ENCODE peak calls at places on chromosomes 11 and 22, in ten cellular contexts. One of them, this sample, is unnamed.

GRCh38 chr22:24165673-24166072 is 15.6 kb upstream of the SUSD2 start:
- DNase-seq in NCI-H460: no peak
- DNase-seq in activated gamma-delta T cell treated with Interleukin-2 at 50 U/mL for 16 hours: no peak
- DNase-seq in stimulated activated CD8-positive, alpha-beta memory T cell treated with anti-CD3 and anti-CD28 coated beads, Interleukin-7, amount 100 ng/mL, for 48 hours: no peak
- DNase-seq in KBM-7: no peak
- DNase-seq in BE2C: no peak
- DNase-seq in T-helper 9 cell: no peak
- DNase-seq in HT1080: peak; percentile 34
- DNase-seq in IMR-90: peak; percentile 53
- DNase-seq in fibroblast of lung: peak; percentile 21
- DNase-seq in this sample: no peak

GRCh38 chr11:83063073-83063754 is 8.5 kb downstream of the RAB30 start:
- DNase-seq in HT1080: peak; percentile 29
- DNase-seq in IMR-90: peak; percentile 33
- DNase-seq in BE2C: no peak
- DNase-seq in T-helper 9 cell: no peak
- DNase-seq in KBM-7: peak; percentile 38
- DNase-seq in fibroblast of lung: no peak
- DNase-seq in NCI-H460: no peak
- DNase-seq in activated gamma-delta T cell treated with Interleukin-2 at 50 U/mL for 16 hours: no peak
- DNase-seq in stimulated activated CD8-positive, alpha-beta memory T cell treated with anti-CD3 and anti-CD28 coated beads, Interleukin-7, amount 100 ng/mL, for 48 hours: no peak
- DNase-seq in this sample: no peak

GRCh38 chr22:38631724-38632123 is 24.5 kb downstream of the FAM227A start:
- DNase-seq in T-helper 9 cell: no peak
- DNase-seq in activated gamma-delta T cell treated with Interleukin-2 at 50 U/mL for 16 hours: no peak
- DNase-seq in fibroblast of lung: no peak
- DNase-seq in IMR-90: no peak
- DNase-seq in BE2C: no peak
- DNase-seq in NCI-H460: no peak
- DNase-seq in KBM-7: peak; percentile 71
- DNase-seq in HT1080: no peak
- DNase-seq in stimulated activated CD8-positive, alpha-beta memory T cell treated with anti-CD3 and anti-CD28 coated beads, Interleukin-7, amount 100 ng/mL, for 48 hours: no peak
- DNase-seq in this sample: no peak

GRCh38 chr11:117212697-117213355 is 13.7 kb downstream of the TAGLN start:
- DNase-seq in fibroblast of lung: no peak
- DNase-seq in KBM-7: no peak
- DNase-seq in HT1080: no peak
- DNase-seq in IMR-90: no peak
- DNase-seq in stimulated activated CD8-positive, alpha-beta memory T cell treated with anti-CD3 and anti-CD28 coated beads, Interleukin-7, amount 100 ng/mL, for 48 hours: no peak
- DNase-seq in T-helper 9 cell: no peak
- DNase-seq in NCI-H460: no peak
- DNase-seq in BE2C: no peak
- DNase-seq in activated gamma-delta T cell treated with Interleukin-2 at 50 U/mL for 16 hours: no peak
- DNase-seq in this sample: no peak

GRCh38 chr11:97506360-97506759 is 1116.5 kb downstream of the JRKL start:
- DNase-seq in HT1080: no peak
- DNase-seq in stimulated activated CD8-positive, alpha-beta memory T cell treated with anti-CD3 and anti-CD28 coated beads, Interleukin-7, amount 100 ng/mL, for 48 hours: no peak
- DNase-seq in BE2C: no peak
- DNase-seq in KBM-7: no peak
- DNase-seq in T-helper 9 cell: no peak
- DNase-seq in NCI-H460: no peak
- DNase-seq in IMR-90: no peak
- DNase-seq in fibroblast of lung: no peak
- DNase-seq in activated gamma-delta T cell treated with Interleukin-2 at 50 U/mL for 16 hours: no peak
- DNase-seq in this sample: no peak

GRCh38 chr11:30328676-30329075 is 5.8 kb downstream of the ARL14EP start:
- DNase-seq in activated gamma-delta T cell treated with Interleukin-2 at 50 U/mL for 16 hours: no peak
- DNase-seq in fibroblast of lung: no peak
- DNase-seq in KBM-7: no peak
- DNase-seq in HT1080: no peak
- DNase-seq in T-helper 9 cell: no peak
- DNase-seq in stimulated activated CD8-positive, alpha-beta memory T cell treated with anti-CD3 and anti-CD28 coated beads, Interleukin-7, amount 100 ng/mL, for 48 hours: no peak
- DNase-seq in BE2C: no peak
- DNase-seq in NCI-H460: no peak
- DNase-seq in IMR-90: peak; percentile 31
- DNase-seq in this sample: no peak

GRCh38 chr11:1211838-1212237 is 11.0 kb upstream of the MUC5B start:
- DNase-seq in IMR-90: no peak
- DNase-seq in NCI-H460: no peak
- DNase-seq in KBM-7: no peak
- DNase-seq in BE2C: no peak
- DNase-seq in stimulated activated CD8-positive, alpha-beta memory T cell treated with anti-CD3 and anti-CD28 coated beads, Interleukin-7, amount 100 ng/mL, for 48 hours: no peak
- DNase-seq in activated gamma-delta T cell treated with Interleukin-2 at 50 U/mL for 16 hours: no peak
- DNase-seq in fibroblast of lung: no peak
- DNase-seq in HT1080: no peak
- DNase-seq in T-helper 9 cell: no peak
- DNase-seq in this sample: no peak

GRCh38 chr22:35842954-35843353 is 125.3 kb downstream of the APOL5 start:
- DNase-seq in fibroblast of lung: peak; percentile 54
- DNase-seq in stimulated activated CD8-positive, alpha-beta memory T cell treated with anti-CD3 and anti-CD28 coated beads, Interleukin-7, amount 100 ng/mL, for 48 hours: no peak
- DNase-seq in T-helper 9 cell: no peak
- DNase-seq in KBM-7: peak; percentile 58
- DNase-seq in HT1080: peak; percentile 71
- DNase-seq in BE2C: peak; percentile 68
- DNase-seq in IMR-90: peak; percentile 36
- DNase-seq in NCI-H460: peak; percentile 63
- DNase-seq in activated gamma-delta T cell treated with Interleukin-2 at 50 U/mL for 16 hours: no peak
- DNase-seq in this sample: no peak

GRCh38 chr22:19825016-19825339 is 29.7 kb downstream of the GNB1L start:
- DNase-seq in IMR-90: no peak
- DNase-seq in fibroblast of lung: no peak
- DNase-seq in stimulated activated CD8-positive, alpha-beta memory T cell treated with anti-CD3 and anti-CD28 coated beads, Interleukin-7, amount 100 ng/mL, for 48 hours: no peak
- DNase-seq in T-helper 9 cell: no peak
- DNase-seq in NCI-H460: no peak
- DNase-seq in BE2C: no peak
- DNase-seq in activated gamma-delta T cell treated with Interleukin-2 at 50 U/mL for 16 hours: no peak
- DNase-seq in HT1080: no peak
- DNase-seq in KBM-7: no peak
- DNase-seq in this sample: no peak

GRCh38 chr11:76279038-76279437 is 72.7 kb upstream of the WNT11 start:
- DNase-seq in HT1080: no peak
- DNase-seq in IMR-90: no peak
- DNase-seq in KBM-7: no peak
- DNase-seq in BE2C: no peak
- DNase-seq in fibroblast of lung: no peak
- DNase-seq in stimulated activated CD8-positive, alpha-beta memory T cell treated with anti-CD3 and anti-CD28 coated beads, Interleukin-7, amount 100 ng/mL, for 48 hours: no peak
- DNase-seq in T-helper 9 cell: no peak
- DNase-seq in activated gamma-delta T cell treated with Interleukin-2 at 50 U/mL for 16 hours: no peak
- DNase-seq in NCI-H460: no peak
- DNase-seq in this sample: no peak

GRCh38 chr11:31761636-31762035 is 49.5 kb downstream of the PAX6 start:
- DNase-seq in BE2C: no peak
- DNase-seq in IMR-90: no peak
- DNase-seq in activated gamma-delta T cell treated with Interleukin-2 at 50 U/mL for 16 hours: no peak
- DNase-seq in HT1080: no peak
- DNase-seq in NCI-H460: no peak
- DNase-seq in fibroblast of lung: no peak
- DNase-seq in T-helper 9 cell: no peak
- DNase-seq in KBM-7: no peak
- DNase-seq in stimulated activated CD8-positive, alpha-beta memory T cell treated with anti-CD3 and anti-CD28 coated beads, Interleukin-7, amount 100 ng/mL, for 48 hours: no peak
- DNase-seq in this sample: no peak

GRCh38 chr11:36774603-36775002 is 176.6 kb upstream of the RAG2 start:
- DNase-seq in stimulated activated CD8-positive, alpha-beta memory T cell treated with anti-CD3 and anti-CD28 coated beads, Interleukin-7, amount 100 ng/mL, for 48 hours: no peak
- DNase-seq in IMR-90: peak; percentile 17
- DNase-seq in NCI-H460: no peak
- DNase-seq in fibroblast of lung: peak; percentile 45
- DNase-seq in HT1080: peak; percentile 72
- DNase-seq in activated gamma-delta T cell treated with Interleukin-2 at 50 U/mL for 16 hours: no peak
- DNase-seq in KBM-7: no peak
- DNase-seq in T-helper 9 cell: no peak
- DNase-seq in BE2C: no peak
- DNase-seq in this sample: no peak

GRCh38 chr22:41848468-41848867 is 15.6 kb downstream of the SREBF2 start:
- DNase-seq in KBM-7: peak; percentile 63
- DNase-seq in fibroblast of lung: peak; percentile 61
- DNase-seq in HT1080: no peak
- DNase-seq in activated gamma-delta T cell treated with Interleukin-2 at 50 U/mL for 16 hours: no peak
- DNase-seq in BE2C: no peak
- DNase-seq in T-helper 9 cell: no peak
- DNase-seq in IMR-90: no peak
- DNase-seq in stimulated activated CD8-positive, alpha-beta memory T cell treated with anti-CD3 and anti-CD28 coated beads, Interleukin-7, amount 100 ng/mL, for 48 hours: no peak
- DNase-seq in NCI-H460: no peak
- DNase-seq in this sample: no peak

GRCh38 chr11:2263724-2264360 is 6.5 kb downstream of the ASCL2 start:
- DNase-seq in HT1080: no peak
- DNase-seq in NCI-H460: no peak
- DNase-seq in T-helper 9 cell: no peak
- DNase-seq in BE2C: no peak
- DNase-seq in KBM-7: no peak
- DNase-seq in fibroblast of lung: no peak
- DNase-seq in IMR-90: no peak
- DNase-seq in activated gamma-delta T cell treated with Interleukin-2 at 50 U/mL for 16 hours: no peak
- DNase-seq in stimulated activated CD8-positive, alpha-beta memory T cell treated with anti-CD3 and anti-CD28 coated beads, Interleukin-7, amount 100 ng/mL, for 48 hours: no peak
- DNase-seq in this sample: no peak

GRCh38 chr11:77137421-77137820 is 9.4 kb downstream of the MYO7A start:
- DNase-seq in NCI-H460: no peak
- DNase-seq in BE2C: no peak
- DNase-seq in fibroblast of lung: no peak
- DNase-seq in IMR-90: no peak
- DNase-seq in HT1080: no peak
- DNase-seq in stimulated activated CD8-positive, alpha-beta memory T cell treated with anti-CD3 and anti-CD28 coated beads, Interleukin-7, amount 100 ng/mL, for 48 hours: no peak
- DNase-seq in activated gamma-delta T cell treated with Interleukin-2 at 50 U/mL for 16 hours: no peak
- DNase-seq in T-helper 9 cell: no peak
- DNase-seq in KBM-7: no peak
- DNase-seq in this sample: no peak

GRCh38 chr22:23263651-23264555 is 83.6 kb downstream of the BCR start:
- DNase-seq in activated gamma-delta T cell treated with Interleukin-2 at 50 U/mL for 16 hours: peak; percentile 61
- DNase-seq in BE2C: no peak
- DNase-seq in T-helper 9 cell: no peak
- DNase-seq in IMR-90: no peak
- DNase-seq in NCI-H460: no peak
- DNase-seq in HT1080: no peak
- DNase-seq in fibroblast of lung: no peak
- DNase-seq in KBM-7: no peak
- DNase-seq in stimulated activated CD8-positive, alpha-beta memory T cell treated with anti-CD3 and anti-CD28 coated beads, Interleukin-7, amount 100 ng/mL, for 48 hours: peak; percentile 35
- DNase-seq in this sample: no peak

GRCh38 chr11:68551223-68551622 is 90.7 kb downstream of the PPP6R3 start:
- DNase-seq in IMR-90: no peak
- DNase-seq in KBM-7: no peak
- DNase-seq in NCI-H460: no peak
- DNase-seq in fibroblast of lung: no peak
- DNase-seq in stimulated activated CD8-positive, alpha-beta memory T cell treated with anti-CD3 and anti-CD28 coated beads, Interleukin-7, amount 100 ng/mL, for 48 hours: no peak
- DNase-seq in HT1080: no peak
- DNase-seq in T-helper 9 cell: no peak
- DNase-seq in activated gamma-delta T cell treated with Interleukin-2 at 50 U/mL for 16 hours: no peak
- DNase-seq in BE2C: no peak
- DNase-seq in this sample: no peak

GRCh38 chr22:29308148-29308790 is 1.8 kb downstream of the GAS2L1 start:
- DNase-seq in T-helper 9 cell: no peak
- DNase-seq in activated gamma-delta T cell treated with Interleukin-2 at 50 U/mL for 16 hours: no peak
- DNase-seq in fibroblast of lung: no peak
- DNase-seq in IMR-90: no peak
- DNase-seq in KBM-7: no peak
- DNase-seq in HT1080: no peak
- DNase-seq in BE2C: no peak
- DNase-seq in NCI-H460: no peak
- DNase-seq in stimulated activated CD8-positive, alpha-beta memory T cell treated with anti-CD3 and anti-CD28 coated beads, Interleukin-7, amount 100 ng/mL, for 48 hours: no peak
- DNase-seq in this sample: no peak

GRCh38 chr11:119774180-119774763 is 45.3 kb upstream of the NECTIN1 start:
- DNase-seq in stimulated activated CD8-positive, alpha-beta memory T cell treated with anti-CD3 and anti-CD28 coated beads, Interleukin-7, amount 100 ng/mL, for 48 hours: no peak
- DNase-seq in IMR-90: peak; percentile 13
- DNase-seq in NCI-H460: peak; percentile 19
- DNase-seq in T-helper 9 cell: no peak
- DNase-seq in activated gamma-delta T cell treated with Interleukin-2 at 50 U/mL for 16 hours: no peak
- DNase-seq in fibroblast of lung: peak; percentile 25
- DNase-seq in KBM-7: peak; percentile 20
- DNase-seq in HT1080: no peak
- DNase-seq in BE2C: no peak
- DNase-seq in this sample: no peak

GRCh38 chr11:76217653-76218160 is 11.4 kb upstream of the WNT11 start:
- DNase-seq in NCI-H460: no peak
- DNase-seq in IMR-90: no peak
- DNase-seq in T-helper 9 cell: no peak
- DNase-seq in BE2C: no peak
- DNase-seq in HT1080: no peak
- DNase-seq in stimulated activated CD8-positive, alpha-beta memory T cell treated with anti-CD3 and anti-CD28 coated beads, Interleukin-7, amount 100 ng/mL, for 48 hours: no peak
- DNase-seq in activated gamma-delta T cell treated with Interleukin-2 at 50 U/mL for 16 hours: no peak
- DNase-seq in KBM-7: no peak
- DNase-seq in fibroblast of lung: no peak
- DNase-seq in this sample: no peak

GRCh38 chr11:130677486-130678153 is 229.2 kb downstream of the ADAMTS15 start:
- DNase-seq in activated gamma-delta T cell treated with Interleukin-2 at 50 U/mL for 16 hours: no peak
- DNase-seq in stimulated activated CD8-positive, alpha-beta memory T cell treated with anti-CD3 and anti-CD28 coated beads, Interleukin-7, amount 100 ng/mL, for 48 hours: no peak
- DNase-seq in T-helper 9 cell: no peak
- DNase-seq in BE2C: no peak
- DNase-seq in IMR-90: peak; percentile 70
- DNase-seq in fibroblast of lung: peak; percentile 58
- DNase-seq in KBM-7: no peak
- DNase-seq in HT1080: peak; percentile 85
- DNase-seq in NCI-H460: no peak
- DNase-seq in this sample: no peak

GRCh38 chr11:13208921-13209320 is 68.7 kb upstream of the BMAL1 start:
- DNase-seq in stimulated activated CD8-positive, alpha-beta memory T cell treated with anti-CD3 and anti-CD28 coated beads, Interleukin-7, amount 100 ng/mL, for 48 hours: no peak
- DNase-seq in KBM-7: no peak
- DNase-seq in activated gamma-delta T cell treated with Interleukin-2 at 50 U/mL for 16 hours: no peak
- DNase-seq in fibroblast of lung: no peak
- DNase-seq in IMR-90: no peak
- DNase-seq in BE2C: no peak
- DNase-seq in NCI-H460: no peak
- DNase-seq in HT1080: no peak
- DNase-seq in T-helper 9 cell: no peak
- DNase-seq in this sample: no peak

GRCh38 chr11:12880327-12880726 is 128.8 kb upstream of the RASSF10 start:
- DNase-seq in activated gamma-delta T cell treated with Interleukin-2 at 50 U/mL for 16 hours: no peak
- DNase-seq in NCI-H460: no peak
- DNase-seq in stimulated activated CD8-positive, alpha-beta memory T cell treated with anti-CD3 and anti-CD28 coated beads, Interleukin-7, amount 100 ng/mL, for 48 hours: no peak
- DNase-seq in T-helper 9 cell: no peak
- DNase-seq in KBM-7: no peak
- DNase-seq in HT1080: no peak
- DNase-seq in fibroblast of lung: no peak
- DNase-seq in IMR-90: no peak
- DNase-seq in BE2C: no peak
- DNase-seq in this sample: no peak